ENCODE peak calls at places on chromosomes 1 and 21, in six cellular contexts. O is thyroid gland; M is effector memory CD4-positive, alpha-beta T cell; D is aorta; X is endothelial cell of umbilical vein; V is body of pancreas. B is an unnamed sample.
A peak's percentile ranks its signal among the peaks of the same experiment; 100 is the strongest.

GRCh38 chr1:55284856-55285255 is 69.7 kb upstream of the USP24 start:
- DNase-seq in O (peak; percentile 47), M (no peak), X (peak; percentile 64), D (no peak), V (peak; percentile 28), B (peak; percentile 8)

GRCh38 chr1:214377485-214377884 is 96.5 kb downstream of the SMYD2 start:
- DNase-seq in X (no peak), V (no peak), M (no peak), D (no peak), O (no peak), B (no peak)

GRCh38 chr1:68164970-68165369 is 67.4 kb downstream of the WLS start:
- DNase-seq in O (no peak), V (no peak), X (no peak), D (no peak), M (no peak), B (no peak)

GRCh38 chr1:19341201-19342076 is 29.3 kb downstream of the SLC66A1 start:
- DNase-seq in X (peak; percentile 72), M (peak; percentile 38), D (peak; percentile 82), V (peak; percentile 67), O (peak; percentile 79), B (peak; percentile 66)

GRCh38 chr1:68516066-68516465 is 19.2 kb upstream of the DEPDC1 start:
- DNase-seq in D (no peak), O (no peak), M (no peak), V (no peak), X (no peak), B (no peak)

GRCh38 chr1:184145083-184145482 is 93.6 kb downstream of the TSEN15 start:
- DNase-seq in V (no peak), D (no peak), X (no peak), M (no peak), O (no peak), B (no peak)

GRCh38 chr1:245292571-245292970 is 137.8 kb downstream of the KIF26B start:
- DNase-seq in M (no peak), D (no peak), V (no peak), X (no peak), O (no peak), B (no peak)

GRCh38 chr1:1371354-1371740 is 3.7 kb downstream of the AURKAIP1 start:
- DNase-seq in V (no peak), D (no peak), M (peak; percentile 74), O (no peak), X (no peak), B (peak; percentile 96)

GRCh38 chr1:164780863-164781262 is 221.9 kb downstream of the PBX1 start:
- DNase-seq in D (no peak), V (peak; percentile 64), M (no peak), X (no peak), O (no peak), B (no peak)

GRCh38 chr1:91997607-91998195 is 32.1 kb upstream of the EPHX4 start:
- DNase-seq in V (peak; percentile 22), D (no peak), O (peak; percentile 49), M (no peak), X (peak; percentile 59), B (peak; percentile 46)

GRCh38 chr1:48017716-48018115 is 20.5 kb upstream of the TRABD2B start:
- DNase-seq in O (no peak), X (no peak), D (no peak), M (no peak), V (no peak), B (no peak)

GRCh38 chr1:20107351-20107750 is 12.0 kb downstream of the PLA2G2D start:
- DNase-seq in V (no peak), D (no peak), X (no peak), O (no peak), M (no peak), B (no peak)

GRCh38 chr1:221788466-221788865 is 46.6 kb upstream of the DUSP10 start:
- DNase-seq in O (no peak), X (no peak), V (no peak), M (no peak), D (no peak), B (no peak)

GRCh38 chr1:36884029-36884701 is 150.2 kb downstream of the GRIK3 start:
- DNase-seq in M (no peak), V (no peak), O (no peak), X (no peak), D (no peak), B (no peak)

GRCh38 chr1:15408890-15409399 is 743 bp upstream of the EFHD2 start:
- DNase-seq in D (no peak), V (no peak), M (no peak), X (no peak), O (no peak), B (no peak)

GRCh38 chr1:210362526-210362925 is 33.8 kb downstream of the HHAT start:
- DNase-seq in X (peak; percentile 7), D (no peak), M (no peak), V (no peak), O (peak; percentile 44), B (no peak)

GRCh38 chr1:160768295-160768657 is 27.7 kb upstream of the LY9 start:
- DNase-seq in D (peak; percentile 75), O (peak; percentile 17), V (no peak), X (no peak), M (peak; percentile 65), B (peak; percentile 87)

GRCh38 chr1:196409586-196409985 is 198.7 kb downstream of the KCNT2 start:
- DNase-seq in X (peak; percentile 75), D (no peak), V (no peak), O (no peak), M (no peak), B (no peak)

DNA sequence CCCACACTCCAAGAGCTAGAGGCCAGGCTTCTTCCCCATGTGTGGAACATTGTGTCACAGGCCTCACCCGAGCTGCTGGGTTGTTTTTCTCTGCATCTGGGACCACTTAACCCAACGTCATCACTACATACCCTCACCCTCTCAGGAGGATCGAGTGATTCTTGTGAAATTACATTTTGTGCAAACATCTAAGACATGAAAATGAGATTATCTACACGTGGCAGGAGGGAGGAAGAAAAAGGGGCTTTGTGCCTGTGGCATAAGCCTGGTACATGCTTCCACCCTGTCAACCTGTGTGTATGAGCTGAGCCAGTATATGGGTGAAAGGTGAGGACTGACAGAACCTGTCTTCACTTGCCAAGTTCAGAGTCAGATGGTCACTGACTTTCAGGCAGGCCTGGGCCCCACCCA is 1.6 kb downstream of the CPT2 start:
- DNase-seq in X (no peak), D (no peak), M (no peak), V (no peak), O (no peak), B (no peak)
- H3K27ac ChIP-seq in X (no peak overlapping the region), D (no peak overlapping the region), M (peak overlapping the region; percentile 1), V (peak overlapping the region; percentile 89), O (peak overlapping the region; percentile 93), B (peak overlapping the region; percentile 91)

GRCh38 chr1:153624965-153625611 is 2.2 kb downstream of the S100A13 start:
- DNase-seq in V (no peak), O (no peak), D (no peak), M (no peak), X (no peak), B (no peak)
- H3K4me3 ChIP-seq in V (no peak overlapping the region), O (no peak overlapping the region), D (no peak overlapping the region), M (no peak overlapping the region), X (no peak overlapping the region), B (no peak overlapping the region)

DNA sequence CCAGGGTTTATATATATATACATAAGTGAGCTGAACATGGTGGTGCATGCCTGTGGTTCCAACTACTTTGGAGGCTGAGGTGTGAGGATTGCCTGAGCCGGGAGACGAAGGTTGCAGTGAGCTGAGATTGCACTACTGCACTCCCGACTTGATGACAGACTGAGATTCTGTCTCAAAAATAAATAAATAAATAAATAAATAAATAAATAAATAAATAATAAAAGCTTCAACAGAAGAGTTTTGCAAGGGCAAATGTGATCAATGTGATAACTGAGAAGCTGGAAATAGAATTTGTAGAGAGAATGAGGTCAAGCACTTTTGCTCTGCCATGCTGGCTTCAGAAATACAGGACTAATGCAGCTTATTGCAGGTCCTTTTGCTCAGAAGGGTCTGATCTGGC is 855.8 kb upstream of the PRMT6 start:
- DNase-seq in V (no peak), D (no peak), X (no peak), O (no peak), M (no peak), B (no peak)
- H3K27ac ChIP-seq in V (no peak overlapping the region), D (no peak overlapping the region), X (no peak overlapping the region), O (no peak overlapping the region), M (no peak overlapping the region), B (no peak overlapping the region)

DNA sequence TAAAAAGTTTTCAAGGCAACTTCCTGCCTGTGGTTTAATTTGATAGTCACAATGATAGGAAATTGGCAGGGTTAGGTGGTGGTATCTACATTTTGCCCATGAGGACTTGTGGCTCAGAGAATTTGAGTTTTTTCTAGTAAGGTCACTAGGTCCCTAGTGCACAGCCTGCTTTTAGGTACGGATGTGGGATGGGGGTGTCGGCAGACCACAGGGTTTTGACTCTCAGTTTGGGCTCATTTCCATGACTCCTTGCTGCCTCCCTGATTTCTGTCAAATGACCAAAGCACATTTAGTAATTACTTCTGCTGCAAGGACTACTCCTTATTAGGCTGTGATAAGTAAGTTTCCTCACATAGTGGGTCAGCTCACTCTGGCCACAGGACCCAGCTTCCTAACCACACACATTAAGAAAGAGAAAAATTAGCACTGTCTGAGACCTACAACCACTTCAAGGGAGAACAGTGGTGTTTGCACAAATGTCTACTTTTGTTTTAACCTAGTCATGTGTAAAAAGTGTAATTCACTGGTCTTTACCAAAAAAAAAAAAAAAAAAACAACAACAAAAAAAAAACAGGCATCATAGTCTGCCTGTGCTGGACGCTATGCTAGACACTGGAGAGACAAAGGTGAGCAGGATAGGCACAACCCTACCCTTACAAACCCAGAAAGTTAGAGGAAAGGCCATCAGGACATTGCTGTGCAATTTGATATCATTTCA is 43.7 kb downstream of the MRPL39 start:
- DNase-seq in D (no peak), M (peak; percentile 11), O (no peak), X (peak; percentile 49), V (no peak), B (peak; percentile 45)
- H3K4me3 ChIP-seq in D (peak overlapping the region; percentile 64), M (peak overlapping the region; percentile 72), O (no peak overlapping the region), X (peak overlapping the region; percentile 97), V (no peak overlapping the region), B (peak overlapping the region; percentile 63)

GRCh38 chr1:121587230-121587569 is 402.4 kb downstream of the SRGAP2C start:
- DNase-seq in O (no peak), D (no peak), X (no peak), V (no peak), M (no peak), B (no peak)
- H3K27ac ChIP-seq in O (no peak overlapping the region), D (no peak overlapping the region), X (peak overlapping the region; percentile 66), V (no peak overlapping the region), M (no peak overlapping the region), B (no peak overlapping the region)